ENCODE peak calls at places on chromosomes 4 and X, in seven cellular contexts. E is fibroblast of lung, H is A549, K is adrenal gland, Q is tibial nerve, V is OCI-LY7, L is BE2C. Y is an unnamed sample.

GRCh38 chrX:108270739-108271396 is 167.4 kb downstream of the COL4A6 start:
- DNase-seq in H (no peak), V (no peak), E (peak; percentile 80), Q (no peak), L (no peak), K (no peak), Y (no peak)

GRCh38 chr4:147312376-147313046 is 168.4 kb upstream of the EDNRA start:
- DNase-seq in E (peak; percentile 39), L (no peak), Q (no peak), H (no peak), K (no peak), V (no peak), Y (no peak)

GRCh38 chrX:64792598-64793337 is 183.5 kb downstream of the ZC4H2 start:
- DNase-seq in Q (no peak), E (no peak), V (no peak), L (no peak), K (no peak), H (no peak), Y (no peak)

GRCh38 chrX:152817082-152817744 is 13.3 kb downstream of the CETN2 start:
- DNase-seq in Q (no peak), H (no peak), E (peak; percentile 29), K (peak; percentile 28), V (peak; percentile 11), L (peak; percentile 53), Y (no peak)

GRCh38 chrX:134542485-134542884 is 82.5 kb downstream of the HPRT1 start:
- DNase-seq in H (no peak), K (no peak), Q (no peak), L (no peak), E (peak; percentile 55), V (peak; percentile 30), Y (peak; percentile 50)

GRCh38 chr4:183600189-183600685 is 58.7 kb downstream of the RWDD4 start:
- DNase-seq in K (no peak), H (no peak), L (peak; percentile 26), V (peak; percentile 21), Q (no peak), E (no peak), Y (no peak)

GRCh38 chr4:108519911-108520310 is 100.5 kb upstream of the RPL34 start:
- DNase-seq in E (no peak), K (peak; percentile 11), H (no peak), V (no peak), Q (no peak), L (no peak), Y (no peak)

GRCh38 chr4:156138781-156139280 is 185.2 kb upstream of the CTSO start:
- DNase-seq in K (no peak), L (no peak), V (no peak), Q (no peak), E (no peak), H (no peak), Y (no peak)

GRCh38 chr4:121898150-121898549 is 27.9 kb upstream of the BBS7 start:
- DNase-seq in E (no peak), H (no peak), Q (no peak), V (peak; percentile 19), K (no peak), L (peak; percentile 43), Y (no peak)

GRCh38 chr4:185921583-185922555 is 109.9 kb upstream of the SORBS2 start:
- DNase-seq in H (no peak), V (no peak), L (no peak), K (no peak), Q (no peak), E (peak; percentile 59), Y (no peak)

GRCh38 chrX:72272868-72273267 is 4.2 kb downstream of the RPS4X start:
- DNase-seq in V (no peak), H (no peak), L (no peak), Q (no peak), E (peak; percentile 74), K (no peak), Y (no peak)

GRCh38 chr4:76892001-76892400 is 5.9 kb downstream of the SOWAHB start:
- DNase-seq in H (no peak), E (peak; percentile 8), V (no peak), L (no peak), Q (no peak), K (no peak), Y (no peak)

GRCh38 chr4:74330295-74330750 is 22.1 kb downstream of the EPGN start:
- DNase-seq in K (no peak), Q (no peak), E (peak; percentile 5), H (no peak), V (no peak), L (no peak), Y (no peak)

GRCh38 chr4:64417974-64418373 is 8.7 kb upstream of the TECRL start:
- DNase-seq in E (peak; percentile 18), L (no peak), Q (no peak), K (peak; percentile 15), V (no peak), H (no peak), Y (no peak)

GRCh38 chr4:76585897-76586360 is 150.9 kb downstream of the SHROOM3 start:
- DNase-seq in E (peak; percentile 83), H (peak; percentile 71), Q (no peak), L (no peak), V (no peak), K (peak; percentile 85), Y (peak; percentile 81)

GRCh38 chr4:182427530-182427929 is 184.3 kb downstream of the TENM3 start:
- DNase-seq in L (no peak), K (no peak), E (peak; percentile 53), H (no peak), V (no peak), Q (no peak), Y (no peak)

GRCh38 chr4:169009281-169010124 is 552 bp downstream of the CBR4 start:
- DNase-seq in Q (peak; percentile 32), E (peak; percentile 57), V (peak; percentile 80), K (peak; percentile 72), L (peak; percentile 73), H (no peak), Y (peak; percentile 68)

GRCh38 chrX:47581731-47582647 is at the start of gene TIMP1:
- DNase-seq in K (peak; percentile 95), V (no peak), L (peak; percentile 90), E (peak; percentile 94), Q (peak; percentile 79), H (peak; percentile 81), Y (peak; percentile 91)

GRCh38 chr4:174592985-174593335 is 70.7 kb upstream of the HPGD start:
- DNase-seq in K (no peak), V (no peak), H (no peak), E (peak; percentile 57), Q (no peak), L (no peak), Y (no peak)

GRCh38 chr4:1410491-1411325 is 4.5 kb upstream of the NKX1-1 start:
- DNase-seq in Q (no peak), K (peak; percentile 71), H (no peak), E (peak; percentile 39), L (no peak), V (peak; percentile 38), Y (peak; percentile 49)
- H3K9me3 ChIP-seq in Q (no peaks in the 10 kb centered on the region), K (no peaks in the 10 kb centered on the region), H (no peaks in the 10 kb centered on the region), E (no peaks in the 10 kb centered on the region), L (no peaks in the 10 kb centered on the region), V (no peaks in the 10 kb centered on the region), Y (no peaks in the 10 kb centered on the region)

GRCh38 chr4:5922556-5922955 is 29.7 kb upstream of the CRMP1 start:
- DNase-seq in L (no peak), V (no peak), Q (no peak), K (no peak), E (no peak), H (no peak), Y (no peak)

GRCh38 chr4:5921074-5921473 is 28.2 kb upstream of the CRMP1 start:
- DNase-seq in K (no peak), V (no peak), Q (no peak), L (no peak), E (no peak), H (no peak), Y (no peak)

GRCh38 chr4:5921981-5922380 is 29.1 kb upstream of the CRMP1 start:
- DNase-seq in V (no peak), L (no peak), Q (no peak), E (no peak), H (no peak), K (no peak), Y (no peak)

GRCh38 chr4:5923306-5923830 is 30.5 kb upstream of the CRMP1 start:
- DNase-seq in Q (no peak), H (no peak), E (no peak), L (no peak), K (no peak), V (no peak), Y (no peak)

GRCh38 chr4:5921578-5921977 is 28.7 kb upstream of the CRMP1 start:
- DNase-seq in Q (no peak), K (no peak), L (no peak), H (no peak), E (no peak), V (no peak), Y (no peak)
- H3K9me3 ChIP-seq in Q (no peaks in the 10 kb centered on the region), K (no peaks in the 10 kb centered on the region), L (no peaks in the 10 kb centered on the region), H (no peaks in the 10 kb centered on the region), E (no peaks in the 10 kb centered on the region), V (no peaks in the 10 kb centered on the region), Y (no peaks in the 10 kb centered on the region)

GRCh38 chr4:7842384-7843279 is 97.0 kb downstream of the AFAP1 start:
- DNase-seq in Q (no peak), V (no peak), E (peak; percentile 100), H (peak; percentile 63), K (peak; percentile 70), L (no peak), Y (peak; percentile 88)
- H3K9me3 ChIP-seq in Q (no peaks in the 10 kb centered on the region), V (no peaks in the 10 kb centered on the region), E (no peaks in the 10 kb centered on the region), H (no peaks in the 10 kb centered on the region), K (no peaks in the 10 kb centered on the region), L (no peaks in the 10 kb centered on the region), Y (no peaks in the 10 kb centered on the region)

DNA sequence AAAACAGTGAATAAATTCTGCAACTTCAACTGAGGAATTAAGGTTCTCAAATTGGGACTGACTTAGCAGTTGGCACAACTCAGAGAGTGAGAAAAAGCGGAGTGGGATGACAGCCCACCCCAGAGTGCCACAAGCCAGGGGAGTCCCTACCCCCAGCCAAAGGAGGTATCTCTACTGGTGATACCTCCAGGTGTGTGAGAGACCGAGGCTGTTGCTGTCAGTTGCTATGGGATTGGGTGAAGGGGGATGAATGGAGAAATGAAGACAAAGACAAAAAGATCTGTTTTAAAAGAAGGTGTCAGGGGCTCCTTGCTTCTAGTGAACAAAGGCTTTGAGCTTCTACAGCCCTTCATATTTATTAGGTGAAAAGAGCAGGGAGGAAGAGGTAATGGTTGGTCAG is 71.4 kb upstream of the UGT2B10 start:
- DNase-seq in K (no peak), Q (no peak), E (no peak), H (no peak), L (no peak), V (no peak), Y (no peak)
- H3K9me3 ChIP-seq in K (no peaks in the 10 kb centered on the region), Q (no peaks in the 10 kb centered on the region), E (no peaks in the 10 kb centered on the region), H (peaks cover 4% of the 10 kb centered on the region), L (no peaks in the 10 kb centered on the region), V (no peaks in the 10 kb centered on the region), Y (peaks cover 9% of the 10 kb centered on the region)

GRCh38 chrX:74023203-74023602 is 280.8 kb upstream of the ZCCHC13 start:
- DNase-seq in V (no peak), E (no peak), K (no peak), Q (no peak), H (no peak), L (no peak), Y (no peak)
- H3K9me3 ChIP-seq in V (no peaks in the 10 kb centered on the region), E (no peaks in the 10 kb centered on the region), K (no peaks in the 10 kb centered on the region), Q (no peaks in the 10 kb centered on the region), H (peaks cover 13% of the 10 kb centered on the region), L (no peaks in the 10 kb centered on the region), Y (peaks cover 14% of the 10 kb centered on the region)

GRCh38 chr4:453267-453666 is 45.7 kb downstream of the ZNF721 start:
- DNase-seq in E (no peak), V (no peak), Q (no peak), L (no peak), H (no peak), K (no peak), Y (no peak)
- H3K9me3 ChIP-seq in E (peaks cover 2% of the 10 kb centered on the region), V (peaks cover 80% of the 10 kb centered on the region), Q (peaks cover 8% of the 10 kb centered on the region), L (no peaks in the 10 kb centered on the region), H (peaks cover 94% of the 10 kb centered on the region), K (peaks cover 33% of the 10 kb centered on the region), Y (peaks cover 53% of the 10 kb centered on the region)